ENCODE peak calls at places on chromosomes 2 and 18, in four cellular contexts. K is nephron progenitor cell, P is GM13977, I is breast epithelium. R is an unnamed sample.

GRCh38 chr2:73009177-73009839 is 62.2 kb downstream of the SFXN5 start:
- DNase-seq in K (no peak), P (no peak), I (peak), R (no peak)

GRCh38 chr2:138455691-138456090 is 45.9 kb upstream of the SPOPL start:
- DNase-seq in K (no peak), P (no peak), I (no peak), R (no peak)

GRCh38 chr2:127428057-127428814 is 10.0 kb downstream of the PROC start:
- DNase-seq in K (no peak), P (no peak), I (no peak), R (no peak)

GRCh38 chr18:10936211-10937053 is 212.9 kb downstream of the PIEZO2 start:
- DNase-seq in K (no peak), P (no peak), I (no peak), R (no peak)

GRCh38 chr2:20225294-20226151 is 593 bp upstream of the SDC1 start:
- DNase-seq in K (no peak), P (peak), I (peak), R (no peak)

GRCh38 chr2:210954508-210954907 is 398.1 kb downstream of the CPS1 start:
- DNase-seq in K (no peak), P (no peak), I (no peak), R (no peak)

GRCh38 chr2:219418155-219418569 is at the start of gene DES:
- DNase-seq in K (peak), P (no peak), I (no peak), R (no peak)

GRCh38 chr2:128315829-128316776 is 2.6 kb downstream of the HS6ST1 start:
- DNase-seq in K (no peak), P (no peak), I (peak), R (peak)

GRCh38 chr18:58025733-58026132 is 18.3 kb upstream of the NEDD4L start:
- DNase-seq in K (no peak), P (no peak), I (no peak), R (no peak)

GRCh38 chr18:24930478-24930877 is 421.5 kb downstream of the ZNF521 start:
- DNase-seq in K (no peak), P (no peak), I (no peak), R (no peak)

GRCh38 chr2:239267411-239267941 is 133.3 kb downstream of the HDAC4 start:
- DNase-seq in K (no peak), P (peak), I (no peak), R (peak)

GRCh38 chr2:41409328-41409727 is 638.5 kb upstream of the PKDCC start:
- DNase-seq in K (no peak), P (no peak), I (no peak), R (no peak)

GRCh38 chr2:16130906-16131400 is 190.6 kb downstream of the MYCN start:
- DNase-seq in K (no peak), P (no peak), I (no peak), R (no peak)

GRCh38 chr18:48996901-48997463 is 46.2 kb upstream of the SMAD7 start:
- DNase-seq in K (no peak), P (no peak), I (no peak), R (no peak)

GRCh38 chr18:58615150-58616132 is 13.4 kb downstream of the ALPK2 start:
- DNase-seq in K (no peak), P (peak), I (no peak), R (no peak)

GRCh38 chr2:124001681-124002080 is 23.4 kb upstream of the CNTNAP5 start:
- DNase-seq in K (no peak), P (no peak), I (no peak), R (no peak)

GRCh38 chr2:3523551-3524041 is 4.3 kb upstream of the ADI1 start:
- DNase-seq in K (no peak), P (no peak), I (no peak), R (no peak)

GRCh38 chr2:164992818-164993217 is 37.5 kb upstream of the SLC38A11 start:
- DNase-seq in K (peak), P (peak), I (no peak), R (peak)

GRCh38 chr2:174835797-174836255 is 71.6 kb upstream of the CHRNA1 start:
- DNase-seq in K (no peak), P (peak), I (no peak), R (no peak)

GRCh38 chr2:58954880-58955385 is 713.8 kb upstream of the FANCL start:
- DNase-seq in K (no peak), P (no peak), I (no peak), R (no peak)

GRCh38 chr18:46291149-46291548 is 187.0 kb downstream of the HAUS1 start:
- DNase-seq in K (no peak), P (no peak), I (no peak), R (no peak)

GRCh38 chr2:240604291-240604938 is 17.9 kb downstream of the CAPN10 start:
- DNase-seq in K (peak), P (peak), I (no peak), R (peak)

GRCh38 chr2:110674620-110675555 is 3.0 kb downstream of the BUB1 start:
- DNase-seq in K (no peak), P (peak), I (no peak), R (peak)

GRCh38 chr2:74864728-74865722 is 31.1 kb downstream of the HK2 start:
- DNase-seq in K (no peak), P (no peak), I (no peak), R (no peak)

GRCh38 chr18:55244520-55244919 is 285.3 kb upstream of the CCDC68 start:
- DNase-seq in K (no peak), P (no peak), I (no peak), R (no peak)

GRCh38 chr2:182763311-182763912 is 47.4 kb downstream of the DNAJC10 start:
- DNase-seq in K (peak), P (no peak), I (no peak), R (peak)

GRCh38 chr2:65450810-65451209 is 18.4 kb upstream of the SPRED2 start:
- DNase-seq in K (no peak), P (no peak), I (no peak), R (no peak)
- TF ChIP-seq CTCF in K (no peak), P (no peak), I (no peak), R (no peak)

GRCh38 chr2:7014201-7014640 is 97.0 kb downstream of the RNF144A start:
- DNase-seq in K (no peak), P (no peak), I (no peak), R (no peak)
- TF ChIP-seq CTCF in K (peak), P (peak), I (no peak), R (peak)

GRCh38 chr2:159995038-159995437 is 67.4 kb downstream of the PLA2R1 start:
- DNase-seq in K (no peak), P (no peak), I (no peak), R (no peak)

GRCh38 chr2:159998236-159998635 is 64.2 kb downstream of the PLA2R1 start:
- DNase-seq in K (no peak), P (no peak), I (no peak), R (no peak)

GRCh38 chr2:159996792-159997546 is 65.4 kb downstream of the PLA2R1 start:
- DNase-seq in K (no peak), P (no peak), I (no peak), R (no peak)
- TF ChIP-seq CTCF in K (no peak), P (no peak), I (no peak), R (no peak)

DNA sequence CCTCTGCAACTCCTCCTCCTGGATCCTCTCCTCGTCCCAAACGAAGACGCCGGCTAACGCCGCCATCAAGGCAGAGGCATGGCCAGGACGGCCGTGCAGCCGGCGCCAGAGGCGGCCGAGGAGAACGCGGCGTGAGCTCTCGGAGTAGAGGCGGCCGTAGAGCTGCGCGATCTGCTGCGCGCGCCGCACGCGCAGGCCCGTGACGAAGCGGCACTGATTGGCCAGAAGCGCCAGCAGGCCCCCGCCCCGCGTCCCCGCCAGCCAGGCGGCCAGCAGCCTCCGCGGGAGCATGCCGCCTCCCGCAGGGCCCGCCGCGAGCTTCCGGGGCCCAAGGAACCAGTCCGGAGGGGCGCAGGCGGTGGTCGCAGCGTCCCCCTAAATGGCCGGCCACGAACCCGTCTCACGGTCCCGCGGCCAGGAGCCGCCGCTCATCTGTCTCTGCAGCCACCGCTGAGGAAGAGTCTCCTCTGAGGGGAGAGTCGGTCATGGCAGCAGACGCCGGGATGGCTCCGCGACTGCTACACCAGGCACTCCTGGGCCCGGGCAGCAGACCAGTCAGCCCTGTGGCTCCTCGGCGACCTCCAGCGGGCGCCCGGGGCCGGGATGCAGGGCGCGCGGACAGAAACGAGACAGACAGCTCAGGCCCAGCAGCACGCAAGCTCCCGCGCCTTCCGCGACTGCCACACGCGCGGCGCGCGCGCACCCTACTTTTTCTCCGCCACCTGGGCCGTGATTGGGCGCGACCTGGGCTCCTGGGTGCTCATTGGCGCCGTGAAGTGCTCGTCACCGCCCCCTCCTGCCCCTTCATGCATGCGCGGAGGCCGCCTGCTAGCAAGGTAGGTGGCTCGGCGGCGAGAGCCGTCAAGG is at the start of gene STARD7:
- DNase-seq in K (peak), P (peak), I (peak), R (peak)
- TF ChIP-seq CTCF in K (no peak), P (peak), I (peak), R (no peak)

DNA sequence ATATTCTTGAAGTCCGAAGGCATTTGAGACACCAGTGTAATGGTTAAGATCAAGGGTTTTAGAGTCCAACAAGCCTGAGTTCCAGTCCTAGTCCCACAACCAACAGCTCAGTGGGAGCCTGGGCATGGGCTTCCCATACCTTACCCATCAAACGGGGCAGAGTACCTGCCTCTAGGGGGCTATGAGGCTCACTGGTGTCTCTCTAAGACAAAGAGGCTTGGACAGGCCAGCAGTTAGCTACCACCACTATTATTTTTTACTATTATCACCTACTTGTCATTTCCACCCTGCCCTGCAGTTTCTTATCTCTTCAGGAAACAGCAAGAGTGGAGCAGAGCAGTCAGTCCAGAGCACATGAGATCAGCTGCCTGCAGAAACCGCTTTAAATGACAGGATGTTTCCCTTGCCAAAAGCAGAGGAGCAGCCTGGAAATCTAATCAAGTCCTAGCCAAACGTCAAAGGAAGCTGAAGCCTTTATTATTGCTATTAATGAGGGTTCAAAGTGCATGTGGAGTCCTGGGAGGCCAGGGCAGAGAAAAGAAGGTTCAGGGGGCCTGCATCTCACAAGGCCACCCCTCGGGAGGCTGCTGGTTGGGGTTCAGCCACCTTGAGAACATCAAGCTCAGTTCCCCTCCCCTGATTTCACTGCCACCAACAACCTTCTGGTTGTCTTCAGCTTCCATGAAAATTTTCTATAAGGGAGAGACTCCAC is 66.6 kb downstream of the STPG4 start:
- DNase-seq in K (no peak), P (no peak), I (no peak), R (no peak)
- TF ChIP-seq CTCF in K (no peak), P (peak), I (no peak), R (no peak)

GRCh38 chr2:76252704-76253103 is 542.0 kb upstream of the GCFC2 start:
- DNase-seq in K (no peak), P (no peak), I (no peak), R (no peak)
- TF ChIP-seq CTCF in K (no peak), P (no peak), I (no peak), R (no peak)

DNA sequence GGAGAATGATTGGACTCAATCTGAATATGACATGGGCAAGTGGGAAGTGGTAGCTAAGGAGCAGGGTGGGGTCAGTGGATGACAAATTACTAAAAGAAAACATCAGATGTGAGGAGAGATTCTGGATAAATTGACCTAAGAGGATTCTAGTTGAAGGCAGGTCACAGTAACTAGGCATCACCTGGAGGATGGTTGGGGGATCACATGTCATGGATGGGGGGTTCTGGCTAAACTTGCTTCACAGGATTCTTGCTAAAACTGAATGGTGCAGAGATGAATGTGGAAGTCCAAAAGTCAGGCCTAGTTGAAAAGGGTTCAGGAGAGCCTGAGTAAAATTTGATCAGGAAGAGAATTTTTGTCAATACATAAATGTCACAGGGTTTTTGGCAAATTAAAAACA is 18.3 kb downstream of the CLHC1 start:
- DNase-seq in K (no peak), P (no peak), I (no peak), R (no peak)
- TF ChIP-seq CTCF in K (no peak), P (no peak), I (no peak), R (no peak)

GRCh38 chr18:54004828-54005227 is 219.6 kb downstream of the MBD2 start:
- DNase-seq in K (no peak), P (no peak), I (no peak), R (no peak)
- TF ChIP-seq CTCF in K (no peak), P (no peak), I (no peak), R (no peak)

GRCh38 chr2:186691900-186692299 is 2.0 kb upstream of the FAM171B start:
- DNase-seq in K (no peak), P (no peak), I (no peak), R (no peak)

GRCh38 chr2:186695081-186695756 is 1.4 kb downstream of the FAM171B start:
- DNase-seq in K (no peak), P (peak), I (no peak), R (no peak)

GRCh38 chr2:186690796-186691195 is 3.1 kb upstream of the FAM171B start:
- DNase-seq in K (no peak), P (no peak), I (no peak), R (no peak)

GRCh38 chr2:186691231-186691630 is 2.6 kb upstream of the FAM171B start:
- DNase-seq in K (no peak), P (no peak), I (no peak), R (no peak)

GRCh38 chr2:186693446-186693842 is 416 bp upstream of the FAM171B start:
- DNase-seq in K (no peak), P (no peak), I (no peak), R (no peak)
- TF ChIP-seq CTCF in K (no peak), P (no peak), I (no peak), R (no peak)

GRCh38 chr2:178676046-178676445 is 131.2 kb downstream of the TTN start:
- DNase-seq in K (no peak), P (no peak), I (no peak), R (no peak)

GRCh38 chr2:178679891-178680290 is 127.3 kb downstream of the TTN start:
- DNase-seq in K (no peak), P (no peak), I (no peak), R (no peak)

GRCh38 chr2:178681081-178681480 is 126.1 kb downstream of the TTN start:
- DNase-seq in K (no peak), P (no peak), I (no peak), R (no peak)

GRCh38 chr2:178674122-178674521 is 133.1 kb downstream of the TTN start:
- DNase-seq in K (no peak), P (no peak), I (no peak), R (no peak)

GRCh38 chr2:178677599-178677998 is 129.6 kb downstream of the TTN start:
- DNase-seq in K (no peak), P (no peak), I (no peak), R (no peak)
- TF ChIP-seq CTCF in K (no peak), P (no peak), I (no peak), R (no peak)

R was measured in B cell.